ENCODE peak calls at places on chromosomes 3 and 15, in four cellular contexts. V is kidney epithelial cell, L is suprapubic skin, E is fibroblast of pulmonary artery. Q is an unnamed sample.
A peak's percentile ranks its signal among the peaks of the same experiment; 100 is the strongest.

GRCh38 chr3:13475871-13476590 is 4.1 kb upstream of the HDAC11 start:
- DNase-seq in V (no peak), L (no peak), E (no peak), Q (no peak)

GRCh38 chr3:174951023-174951422 is 91.9 kb downstream of the NAALADL2 start:
- DNase-seq in V (peak; percentile 42), L (no peak), E (peak; percentile 86), Q (no peak)

GRCh38 chr3:185711255-185711870 is 113.5 kb downstream of the IGF2BP2 start:
- DNase-seq in V (no peak), L (no peak), E (peak; percentile 68), Q (no peak)

GRCh38 chr3:157532529-157533297 is 29.5 kb upstream of the VEPH1 start:
- DNase-seq in V (peak; percentile 72), L (no peak), E (peak; percentile 95), Q (peak; percentile 22)

GRCh38 chr15:63327648-63328421 is 50.4 kb downstream of the APH1B start:
- DNase-seq in V (no peak), L (no peak), E (no peak), Q (no peak)

GRCh38 chr3:42733501-42734262 is 31.1 kb upstream of the HHATL start:
- DNase-seq in V (no peak), L (no peak), E (no peak), Q (no peak)

GRCh38 chr3:146163584-146163983 is 2.6 kb upstream of the PLOD2 start:
- DNase-seq in V (no peak), L (no peak), E (peak; percentile 97), Q (no peak)

GRCh38 chr3:47003461-47004368 is 24.2 kb downstream of the NBEAL2 start:
- DNase-seq in V (no peak), L (peak; percentile 59), E (no peak), Q (no peak)

GRCh38 chr3:145857956-145858355 is 303.0 kb downstream of the PLOD2 start:
- DNase-seq in V (no peak), L (no peak), E (peak; percentile 8), Q (no peak)

GRCh38 chr15:91116379-91117067 is 16.5 kb downstream of the SV2B start:
- DNase-seq in V (no peak), L (no peak), E (peak; percentile 46), Q (no peak)

Q was measured in WERI-Rb-1.